ENCODE peak calls at places on chromosomes 12 and 14, in seven cellular contexts. Z is psoas muscle; X is NCI-H1105 treated with DMSO at 0.1 percent for 48 hours; J is uterus; L is T follicular helper cell; O is activated CD4-positive, alpha-beta T cell treated with anti-CD3 and anti-CD28 coated beads for 1 hour; U is T-helper 22 cell. E is an unnamed sample.

GRCh38 chr12:53071591-53072551 is 7.3 kb downstream of the SPRYD3 start:
- DNase-seq in Z (peak; percentile 82), X (peak; percentile 58), J (peak; percentile 95), L (no peak), O (no peak), U (no peak), E (no peak)

GRCh38 chr14:81565441-81566290 is 32.0 kb upstream of the SEL1L start:
- DNase-seq in Z (no peak), X (peak; percentile 8), J (no peak), L (no peak), O (no peak), U (no peak), E (peak; percentile 3)

GRCh38 chr12:71162832-71163711 is 5.3 kb upstream of the TSPAN8 start:
- DNase-seq in Z (no peak), X (no peak), J (no peak), L (no peak), O (no peak), U (no peak), E (no peak)

GRCh38 chr14:20441466-20441865 is 5.5 kb upstream of the KLHL33 start:
- DNase-seq in Z (no peak), X (no peak), J (no peak), L (no peak), O (no peak), U (no peak), E (no peak)

GRCh38 chr12:111404362-111405148 is 1.2 kb upstream of the SH2B3 start:
- DNase-seq in Z (no peak), X (no peak), J (peak; percentile 53), L (no peak), O (peak; percentile 62), U (peak; percentile 38), E (peak; percentile 50)

GRCh38 chr14:52755607-52756316 is 25.8 kb downstream of the STYX start:
- DNase-seq in Z (no peak), X (no peak), J (no peak), L (no peak), O (no peak), U (no peak), E (no peak)

GRCh38 chr12:4005851-4006400 is 132.7 kb upstream of the PARP11 start:
- DNase-seq in Z (no peak), X (no peak), J (no peak), L (no peak), O (no peak), U (no peak), E (no peak)

GRCh38 chr12:105764216-105764835 is 374.4 kb downstream of the NUAK1 start:
- DNase-seq in Z (no peak), X (no peak), J (no peak), L (no peak), O (no peak), U (no peak), E (no peak)

GRCh38 chr12:120688527-120689071 is 1.6 kb downstream of the MLEC start:
- DNase-seq in Z (no peak), X (no peak), J (no peak), L (no peak), O (no peak), U (no peak), E (peak; percentile 39)

GRCh38 chr12:10617868-10618267 is 4.5 kb upstream of the MAGOHB start:
- DNase-seq in Z (no peak), X (no peak), J (no peak), L (no peak), O (no peak), U (no peak), E (peak; percentile 28)

GRCh38 chr14:85991156-85991555 is 461.2 kb downstream of the FLRT2 start:
- DNase-seq in Z (no peak), X (no peak), J (no peak), L (no peak), O (no peak), U (no peak), E (no peak)

GRCh38 chr12:131459666-131460365 is 251.1 kb upstream of the SFSWAP start:
- DNase-seq in Z (no peak), X (no peak), J (no peak), L (no peak), O (no peak), U (no peak), E (no peak)

GRCh38 chr14:24368562-24369252 is 723 bp downstream of the NFATC4 start:
- DNase-seq in Z (peak; percentile 65), X (peak; percentile 60), J (peak; percentile 79), L (no peak), O (no peak), U (no peak), E (peak; percentile 78)